ENCODE peak calls at places on chromosomes 4 and X, in ten cellular contexts. C is Calu3; W is fibroblast of lung; Q is mammary epithelial cell; E is NK-92 treated with Interleukin-12 subunit alpha and Interleukin-12 subunit beta, amount 100 ng/mL, for 24 hours; P is epithelial cell of proximal tubule; O is effector memory CD4-positive, alpha-beta T cell; F is SJSA1; T is neural crest cell; J is activated T-cell treated with anti-CD3 and anti-CD28 coated beads for 1 hour. V is an unnamed sample.

GRCh38 chr4:20859097-20859781 is 159.0 kb downstream of the PACRGL start:
- DNase-seq in C (no peak), W (no peak), Q (no peak), E (no peak), P (no peak), O (no peak), F (no peak), T (no peak), J (no peak), V (no peak)

GRCh38 chr4:90174622-90175023 is 47.4 kb downstream of the CCSER1 start:
- DNase-seq in C (peak), W (no peak), Q (peak), E (no peak), P (peak), O (no peak), F (no peak), T (no peak), J (no peak), V (no peak)

GRCh38 chrX:39895228-39896110 is 202.3 kb downstream of the BCOR start:
- DNase-seq in C (peak), W (no peak), Q (peak), E (no peak), P (no peak), O (no peak), F (peak), T (no peak), J (no peak), V (no peak)

GRCh38 chr4:164169591-164169990 is 584.3 kb upstream of the SMIM31 start:
- DNase-seq in C (no peak), W (peak), Q (peak), E (no peak), P (peak), O (no peak), F (no peak), T (no peak), J (no peak), V (no peak)

GRCh38 chrX:70970482-70970999 is 39.6 kb upstream of the SLC7A3 start:
- DNase-seq in C (no peak), W (peak), Q (peak), E (no peak), P (no peak), O (no peak), F (peak), T (no peak), J (no peak), V (no peak)

GRCh38 chr4:173490817-173491518 is 39.1 kb downstream of the HAND2 start:
- DNase-seq in C (peak), W (peak), Q (peak), E (peak), P (peak), O (no peak), F (no peak), T (no peak), J (no peak), V (no peak)

GRCh38 chr4:41213563-41214157 is 682 bp downstream of the APBB2 start:
- DNase-seq in C (peak), W (no peak), Q (peak), E (no peak), P (no peak), O (no peak), F (peak), T (peak), J (no peak), V (no peak)

GRCh38 chr4:123892997-123893745 is 496.6 kb downstream of the SPRY1 start:
- DNase-seq in C (no peak), W (peak), Q (no peak), E (no peak), P (no peak), O (no peak), F (no peak), T (no peak), J (no peak), V (no peak)

GRCh38 chr4:128660361-128660964 is 149.0 kb upstream of the JADE1 start:
- DNase-seq in C (no peak), W (peak), Q (peak), E (no peak), P (no peak), O (no peak), F (no peak), T (no peak), J (no peak), V (no peak)

GRCh38 chr4:19947349-19947748 is 304.4 kb upstream of the SLIT2 start:
- DNase-seq in C (no peak), W (peak), Q (no peak), E (no peak), P (no peak), O (no peak), F (peak), T (no peak), J (no peak), V (no peak)

GRCh38 chrX:18733273-18733672 is 25.8 kb downstream of the PPEF1 start:
- DNase-seq in C (no peak), W (no peak), Q (no peak), E (no peak), P (no peak), O (no peak), F (no peak), T (no peak), J (no peak), V (no peak)

GRCh38 chr4:147913137-147913536 is 181.2 kb downstream of the ARHGAP10 start:
- DNase-seq in C (no peak), W (no peak), Q (no peak), E (no peak), P (no peak), O (no peak), F (no peak), T (no peak), J (no peak), V (no peak)

V was measured in effector memory CD8-positive, alpha-beta T cell.